ENCODE peak calls at places on chromosome 13, in four cellular contexts. L, I, R and C are unnamed samples.
A peak's percentile ranks its signal among the peaks of the same experiment; 100 is the strongest.

GRCh38 chr13:104408733-104409132 is 1342.5 kb upstream of the SLC10A2 start:
- DNase-seq in L (no peak), I (no peak), R (no peak), C (no peak)

GRCh38 chr13:91595677-91596076 is 197.3 kb downstream of the GPC5 start:
- DNase-seq in L (no peak), I (no peak), R (no peak), C (no peak)

GRCh38 chr13:45511310-45512147 is 46.8 kb downstream of the COG3 start:
- DNase-seq in L (peak; percentile 60), I (peak; percentile 44), R (no peak), C (peak; percentile 65)

GRCh38 chr13:109933476-109933875 is 147.1 kb upstream of the IRS2 start:
- DNase-seq in L (no peak), I (no peak), R (no peak), C (no peak)

GRCh38 chr13:43232866-43233265 is 209.5 kb downstream of the DNAJC15 start:
- DNase-seq in L (no peak), I (no peak), R (no peak), C (no peak)

GRCh38 chr13:51235186-51235585 is 13.0 kb downstream of the FAM124A start:
- DNase-seq in L (no peak), I (no peak), R (no peak), C (no peak)

GRCh38 chr13:23671367-23671766 is 101.2 kb downstream of the TNFRSF19 start:
- DNase-seq in L (no peak), I (no peak), R (no peak), C (no peak)

GRCh38 chr13:107480130-107480529 is 735.2 kb downstream of the LIG4 start:
- DNase-seq in L (no peak), I (no peak), R (no peak), C (no peak)

GRCh38 chr13:43167058-43167457 is 143.7 kb downstream of the DNAJC15 start:
- DNase-seq in L (no peak), I (no peak), R (no peak), C (no peak)

GRCh38 chr13:33322474-33322827 is 36.9 kb upstream of the STARD13 start:
- DNase-seq in L (no peak), I (no peak), R (no peak), C (no peak)

GRCh38 chr13:49516467-49516866 is 20.7 kb downstream of the PHF11 start:
- DNase-seq in L (no peak), I (no peak), R (no peak), C (no peak)

GRCh38 chr13:20526664-20527063 is 1.0 kb upstream of the CRYL1 start:
- DNase-seq in L (no peak), I (no peak), R (no peak), C (no peak)

GRCh38 chr13:36251528-36251927 is 37.2 kb upstream of the SOHLH2 start:
- DNase-seq in L (no peak), I (peak; percentile 4), R (no peak), C (no peak)

GRCh38 chr13:50387124-50387581 is 371.9 kb downstream of the KCNRG start:
- DNase-seq in L (peak; percentile 37), I (peak; percentile 65), R (no peak), C (no peak)

GRCh38 chr13:30826911-30827577 is 79.0 kb upstream of the MEDAG start:
- DNase-seq in L (no peak), I (no peak), R (no peak), C (no peak)

GRCh38 chr13:30827578-30827925 is 78.5 kb upstream of the MEDAG start:
- DNase-seq in L (no peak), I (no peak), R (no peak), C (no peak)

GRCh38 chr13:30829788-30830637 is 76.1 kb upstream of the MEDAG start:
- DNase-seq in L (no peak), I (no peak), R (no peak), C (no peak)

GRCh38 chr13:30830638-30830965 is 75.5 kb upstream of the MEDAG start:
- DNase-seq in L (no peak), I (no peak), R (no peak), C (no peak)

DNA sequence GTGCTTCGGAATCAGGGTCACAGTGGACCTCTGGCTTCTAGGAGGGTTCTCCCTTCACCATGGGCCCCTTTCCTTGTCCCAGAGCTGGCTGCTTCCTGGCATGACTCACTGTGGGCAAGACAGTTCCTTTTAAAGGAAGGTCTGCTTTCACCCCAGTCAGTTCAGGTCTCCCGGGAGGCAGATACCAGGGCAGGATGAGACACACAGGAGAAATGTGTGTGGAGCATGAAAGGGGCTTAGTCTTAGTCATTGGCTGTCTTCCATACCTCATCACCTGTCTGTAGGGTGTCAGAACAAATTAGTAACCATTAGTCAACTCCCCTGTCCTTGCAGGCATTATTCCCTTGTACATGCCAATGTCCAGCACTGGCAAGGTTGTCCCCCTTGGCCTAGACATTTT is 76.9 kb upstream of the MEDAG start:
- DNase-seq in L (no peak), I (no peak), R (no peak), C (no peak)
- TF ChIP-seq JUND in L (peak; percentile 80), I (no peak), R (no peak), C (no peak)

DNA sequence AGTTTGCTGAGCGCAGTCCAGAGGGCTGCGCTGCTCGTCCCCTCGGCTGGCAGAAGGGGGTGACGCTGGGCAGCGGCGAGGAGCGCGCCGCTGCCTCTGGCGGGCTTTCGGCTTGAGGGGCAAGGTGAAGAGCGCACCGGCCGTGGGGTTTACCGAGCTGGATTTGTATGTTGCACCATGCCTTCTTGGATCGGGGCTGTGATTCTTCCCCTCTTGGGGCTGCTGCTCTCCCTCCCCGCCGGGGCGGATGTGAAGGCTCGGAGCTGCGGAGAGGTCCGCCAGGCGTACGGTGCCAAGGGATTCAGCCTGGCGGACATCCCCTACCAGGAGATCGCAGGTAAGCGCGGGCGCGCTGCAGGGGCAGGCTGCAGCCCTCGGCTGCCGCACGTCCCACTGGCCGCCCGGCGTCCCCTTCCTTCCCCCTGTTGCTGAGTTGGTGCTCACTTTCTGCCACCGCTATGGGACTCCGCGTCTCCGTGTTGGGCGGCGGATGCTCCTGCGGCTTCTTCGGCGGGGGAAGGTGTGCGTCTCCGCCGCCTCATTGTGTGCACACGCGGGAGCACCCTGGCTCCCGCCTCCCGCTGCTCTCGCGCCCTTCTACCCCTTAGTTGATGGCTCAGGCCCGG is 786 bp downstream of the GPC6 start:
- DNase-seq in L (peak; percentile 74), I (peak; percentile 41), R (no peak), C (peak; percentile 62)
- TF ChIP-seq JUND in L (no peak), I (no peak), R (no peak), C (no peak)

GRCh38 chr13:98265669-98266551 is 88.8 kb upstream of the RNF113B start:
- DNase-seq in L (no peak), I (no peak), R (no peak), C (no peak)
- TF ChIP-seq JUND in L (no peak), I (no peak), R (no peak), C (no peak)

DNA sequence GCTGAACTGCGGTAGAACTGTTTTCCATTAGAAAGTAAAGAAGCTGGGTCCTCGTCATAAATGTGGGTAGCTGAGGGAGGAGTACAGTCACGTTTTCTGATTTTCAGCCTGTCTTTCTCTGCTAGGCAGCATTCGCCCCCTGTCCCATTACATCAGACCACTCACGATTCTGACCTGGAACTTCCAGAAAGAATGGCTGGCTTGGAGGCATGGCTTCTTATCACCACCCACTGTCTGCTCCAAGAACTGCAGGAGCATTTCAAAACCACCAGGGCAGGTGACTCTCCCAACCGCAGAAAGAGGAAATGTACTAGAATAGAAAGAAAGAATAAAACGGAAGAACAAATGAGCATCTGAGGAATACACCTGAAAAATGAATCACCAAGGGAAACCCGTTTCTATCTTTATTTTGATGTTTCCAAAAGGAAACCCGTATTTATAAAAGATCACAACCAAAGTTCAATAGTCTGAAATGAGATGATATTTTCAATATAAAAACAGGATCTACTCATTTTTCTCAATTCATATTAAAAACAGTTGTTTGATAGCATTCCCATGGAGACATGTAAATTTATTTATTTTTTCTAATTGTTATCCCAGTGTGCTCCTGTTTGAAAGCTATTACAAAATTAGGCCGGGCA is 22.1 kb upstream of the POMP start:
- DNase-seq in L (peak; percentile 64), I (peak; percentile 41), R (peak; percentile 54), C (no peak)
- TF ChIP-seq JUND in L (no peak), I (no peak), R (no peak), C (no peak)

GRCh38 chr13:44252938-44253337 is 120.7 kb upstream of the SERP2 start:
- DNase-seq in L (no peak), I (no peak), R (no peak), C (no peak)

GRCh38 chr13:44244288-44244687 is 129.3 kb upstream of the SERP2 start:
- DNase-seq in L (no peak), I (peak; percentile 38), R (no peak), C (no peak)

DNA sequence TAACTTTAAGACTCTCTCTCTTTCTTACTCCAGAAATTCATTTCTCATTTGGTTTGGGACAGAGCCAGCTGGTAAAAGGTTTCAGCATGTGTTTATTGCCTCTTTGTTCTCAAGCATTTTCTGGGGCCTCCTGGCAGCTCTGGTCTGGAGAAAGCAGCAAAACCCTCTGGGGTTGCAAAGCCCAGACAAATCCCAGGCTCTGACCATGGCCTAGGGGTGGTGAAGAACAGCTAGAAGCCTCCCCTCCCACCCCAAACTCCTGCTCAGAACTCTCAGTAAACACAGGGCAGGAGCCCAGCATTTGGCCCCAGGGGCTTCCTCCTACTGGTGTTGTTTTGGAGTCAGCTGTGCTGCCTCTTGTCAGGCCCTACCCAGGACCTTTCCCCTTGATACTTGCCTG is 124.2 kb upstream of the SERP2 start:
- DNase-seq in L (no peak), I (no peak), R (no peak), C (peak; percentile 9)
- TF ChIP-seq JUND in L (no peak), I (no peak), R (no peak), C (no peak)

DNA sequence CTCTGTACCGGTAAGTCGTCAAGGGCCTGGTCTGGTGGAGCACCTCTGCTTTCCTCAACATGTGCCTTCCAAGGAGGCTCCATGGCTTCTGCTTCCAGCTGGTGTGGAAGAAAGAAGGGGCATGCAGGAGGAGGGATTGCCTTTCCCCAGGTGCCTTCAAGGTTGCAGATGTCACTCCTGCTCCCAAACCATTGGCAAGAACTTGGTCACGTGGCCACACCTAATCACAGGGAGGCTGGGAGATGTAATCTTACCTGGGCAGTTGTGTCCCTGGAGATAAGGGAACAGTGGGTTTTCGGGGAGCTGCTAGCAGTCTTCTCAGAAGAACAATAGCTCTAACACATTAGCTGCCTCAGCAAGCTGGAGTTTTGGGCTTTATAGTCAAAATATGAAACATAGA is 9.7 kb upstream of the GPR18 start:
- DNase-seq in L (no peak), I (peak; percentile 24), R (no peak), C (no peak)
- TF ChIP-seq JUND in L (no peak), I (peak; percentile 19), R (no peak), C (no peak)